ENCODE peak calls at places on chromosomes 2 and 18, in four cellular contexts. E is IMR-90, I is cardiac fibroblast, F is NB4. A is an unnamed sample.

GRCh38 chr2:4604767-4605166 is 901.4 kb downstream of the DCDC2C start:
- DNase-seq in E (no peak), I (no peak), F (no peak), A (no peak)

GRCh38 chr2:160254363-160254762 is 54.3 kb upstream of the ITGB6 start:
- DNase-seq in E (no peak), I (no peak), F (no peak), A (no peak)

GRCh38 chr2:205002390-205002789 is 457.1 kb downstream of the PARD3B start:
- DNase-seq in E (no peak), I (no peak), F (no peak), A (peak)

GRCh38 chr2:191245869-191246531 is 796 bp downstream of the MYO1B start:
- DNase-seq in E (peak), I (peak), F (peak), A (peak)

GRCh38 chr2:31070339-31070738 is 67.9 kb downstream of the GALNT14 start:
- DNase-seq in E (no peak), I (no peak), F (no peak), A (no peak)

GRCh38 chr2:201854841-201855240 is 48.5 kb downstream of the CDK15 start:
- DNase-seq in E (peak), I (peak), F (no peak), A (no peak)

GRCh38 chr2:210795506-210795905 is 239.1 kb downstream of the CPS1 start:
- DNase-seq in E (no peak), I (no peak), F (no peak), A (no peak)

GRCh38 chr2:55804535-55804934 is 110.9 kb upstream of the PNPT1 start:
- DNase-seq in E (no peak), I (no peak), F (no peak), A (no peak)

GRCh38 chr2:154489271-154489858 is 209.1 kb upstream of the KCNJ3 start:
- DNase-seq in E (no peak), I (no peak), F (no peak), A (no peak)

GRCh38 chr18:45664824-45665763 is 49.8 kb downstream of the SLC14A2 start:
- DNase-seq in E (peak), I (peak), F (peak), A (peak)

GRCh38 chr18:62044490-62045000 is 142.3 kb downstream of the PIGN start:
- DNase-seq in E (no peak), I (no peak), F (no peak), A (no peak)

GRCh38 chr2:28359222-28360065 is 33.2 kb upstream of the FOSL2 start:
- DNase-seq in E (peak), I (peak), F (peak), A (peak)

GRCh38 chr2:219439518-219439917 is 4.9 kb downstream of the SPEG start:
- DNase-seq in E (no peak), I (no peak), F (no peak), A (no peak)

GRCh38 chr18:23977709-23978483 is 36.7 kb upstream of the TTC39C start:
- DNase-seq in E (peak), I (peak), F (peak), A (peak)

GRCh38 chr2:39875182-39875913 is 96.3 kb upstream of the THUMPD2 start:
- DNase-seq in E (peak), I (peak), F (peak), A (no peak)

GRCh38 chr2:105315314-105315713 is 14.2 kb downstream of the TGFBRAP1 start:
- DNase-seq in E (no peak), I (no peak), F (no peak), A (no peak)

GRCh38 chr2:3130444-3130843 is 247.2 kb downstream of the EIPR1 start:
- DNase-seq in E (no peak), I (no peak), F (no peak), A (no peak)

GRCh38 chr2:122191331-122191730 is 435.9 kb downstream of the TSN start:
- DNase-seq in E (no peak), I (peak), F (peak), A (no peak)

GRCh38 chr2:71743995-71744675 is 290.8 kb downstream of the DYSF start:
- DNase-seq in E (no peak), I (no peak), F (no peak), A (no peak)

GRCh38 chr2:227473019-227473461 is 1.1 kb downstream of the AGFG1 start:
- DNase-seq in E (peak), I (peak), F (no peak), A (no peak)

GRCh38 chr18:58762781-58763171 is 91.5 kb downstream of the MALT1 start:
- DNase-seq in E (no peak), I (no peak), F (peak), A (no peak)

GRCh38 chr2:157806426-157806825 is 69.7 kb downstream of the ACVR1 start:
- DNase-seq in E (no peak), I (no peak), F (no peak), A (no peak)

GRCh38 chr2:160652236-160652635 is 158.6 kb upstream of the RBMS1 start:
- DNase-seq in E (no peak), I (peak), F (peak), A (peak)

GRCh38 chr2:13193075-13193474 is 476.3 kb downstream of the TRIB2 start:
- DNase-seq in E (peak), I (peak), F (peak), A (peak)

GRCh38 chr18:59505311-59505710 is 146.2 kb upstream of the LMAN1 start:
- DNase-seq in E (peak), I (no peak), F (no peak), A (no peak)

GRCh38 chr2:157874997-157875719 is 972 bp downstream of the ACVR1 start:
- DNase-seq in E (peak), I (peak), F (peak), A (no peak)

GRCh38 chr2:201830666-201831065 is 24.3 kb downstream of the CDK15 start:
- DNase-seq in E (no peak), I (no peak), F (peak), A (no peak)

GRCh38 chr2:203722411-203722810 is 16.0 kb downstream of the CD28 start:
- DNase-seq in E (peak), I (peak), F (no peak), A (no peak)

GRCh38 chr2:229910832-229911412 is 10.9 kb downstream of the TRIP12 start:
- DNase-seq in E (no peak), I (peak), F (peak), A (no peak)

GRCh38 chr2:229910147-229910831 is 11.5 kb downstream of the TRIP12 start:
- DNase-seq in E (no peak), I (no peak), F (no peak), A (no peak)

GRCh38 chr2:229909090-229909489 is 12.7 kb downstream of the TRIP12 start:
- DNase-seq in E (no peak), I (peak), F (no peak), A (no peak)

GRCh38 chr2:229901819-229902218 is 20.0 kb downstream of the TRIP12 start:
- DNase-seq in E (peak), I (peak), F (peak), A (no peak)

GRCh38 chr2:229905601-229906000 is 16.2 kb downstream of the TRIP12 start:
- DNase-seq in E (no peak), I (no peak), F (peak), A (no peak)
- H3K4me3 ChIP-seq in E (no peak), I (no peak), F (no peak), A (no peak)

GRCh38 chr2:217939220-217939619 is 63.6 kb downstream of the TNS1 start:
- DNase-seq in E (no peak), I (no peak), F (no peak), A (no peak)

GRCh38 chr2:217935901-217936684 is 66.7 kb downstream of the TNS1 start:
- DNase-seq in E (peak), I (no peak), F (no peak), A (no peak)

GRCh38 chr2:217938038-217938437 is 64.8 kb downstream of the TNS1 start:
- DNase-seq in E (no peak), I (no peak), F (no peak), A (no peak)

GRCh38 chr2:217936952-217937351 is 65.8 kb downstream of the TNS1 start:
- DNase-seq in E (no peak), I (no peak), F (no peak), A (no peak)

GRCh38 chr2:217937446-217937845 is 65.3 kb downstream of the TNS1 start:
- DNase-seq in E (no peak), I (no peak), F (no peak), A (no peak)
- H3K4me3 ChIP-seq in E (no peak), I (no peak), F (no peak), A (no peak)

DNA sequence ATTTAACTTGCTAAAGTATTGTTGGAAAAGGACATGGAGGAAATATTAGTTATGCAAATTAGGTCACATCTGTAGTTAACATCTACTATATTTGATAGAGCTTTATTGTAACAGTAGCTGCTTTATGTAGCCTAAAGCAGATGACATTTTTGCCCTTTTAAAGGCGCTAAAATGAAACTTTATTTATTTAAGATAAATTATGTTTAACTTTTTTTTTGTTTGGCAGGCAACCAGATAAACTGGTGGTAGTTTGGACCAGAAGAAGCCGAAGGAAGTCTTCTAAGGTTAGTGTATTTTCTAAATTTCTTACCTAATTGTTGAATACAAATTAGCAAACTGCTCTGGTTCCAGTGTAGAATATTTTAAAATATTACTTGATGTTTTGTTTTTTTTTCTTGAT is 41.7 kb downstream of the EHBP1 start:
- DNase-seq in E (no peak), I (no peak), F (no peak), A (no peak)
- H3K4me3 ChIP-seq in E (no peak), I (no peak), F (no peak), A (no peak)

DNA sequence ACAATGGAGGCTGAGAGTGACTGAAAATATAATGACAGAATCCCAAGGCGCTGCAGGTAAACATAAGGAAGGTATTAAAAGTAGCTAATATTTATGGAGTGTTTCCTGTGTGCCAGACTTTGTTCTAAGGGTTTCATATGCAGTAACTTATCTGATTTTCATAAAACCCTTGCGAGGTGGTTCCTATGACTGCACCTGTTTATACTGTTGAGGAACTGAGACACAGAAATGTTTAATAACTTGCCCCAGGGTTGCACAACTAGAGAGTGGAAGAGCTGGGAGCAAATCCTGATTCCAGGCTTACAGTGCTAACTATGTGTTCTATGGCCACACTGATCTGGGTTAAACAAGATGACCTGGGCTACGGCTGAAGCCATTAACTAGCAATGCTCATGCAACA is 2.4 kb downstream of the SP110 start:
- DNase-seq in E (no peak), I (no peak), F (no peak), A (no peak)
- H3K4me3 ChIP-seq in E (no peak), I (no peak), F (no peak), A (no peak)

GRCh38 chr2:15942711-15943345 is 2.5 kb downstream of the MYCN start:
- DNase-seq in E (no peak), I (no peak), F (no peak), A (no peak)
- H3K4me3 ChIP-seq in E (no peak), I (no peak), F (no peak), A (peak)

DNA sequence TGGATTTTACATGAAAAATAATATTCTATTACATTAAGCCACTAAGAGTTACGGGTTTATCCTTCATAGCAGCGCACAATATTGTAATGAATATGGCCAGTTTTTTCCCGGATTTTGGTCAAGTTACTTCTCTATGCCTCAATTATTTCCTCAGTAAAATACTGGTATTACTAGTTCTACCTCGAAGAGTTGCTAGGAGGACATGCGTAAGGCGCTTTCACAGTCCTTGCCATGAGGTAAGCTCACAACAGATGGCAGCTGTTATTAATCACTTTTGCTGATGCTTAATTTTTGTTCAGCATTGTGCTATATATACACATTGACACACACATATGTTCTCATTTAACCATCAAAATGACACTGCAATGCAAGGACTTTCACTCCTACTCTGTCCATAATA is 101.5 kb downstream of the SCG2 start:
- DNase-seq in E (no peak), I (no peak), F (no peak), A (no peak)
- H3K4me3 ChIP-seq in E (no peak), I (no peak), F (no peak), A (no peak)

GRCh38 chr2:47226124-47227040 is 71.3 kb upstream of the STPG4 start:
- DNase-seq in E (peak), I (peak), F (no peak), A (no peak)
- H3K4me3 ChIP-seq in E (no peak), I (no peak), F (no peak), A (no peak)

GRCh38 chr2:60299179-60299578 is 254.3 kb downstream of the BCL11A start:
- DNase-seq in E (no peak), I (no peak), F (no peak), A (no peak)

GRCh38 chr2:60294901-60295590 is 258.4 kb downstream of the BCL11A start:
- DNase-seq in E (no peak), I (no peak), F (no peak), A (no peak)

GRCh38 chr2:60297296-60298010 is 256.0 kb downstream of the BCL11A start:
- DNase-seq in E (no peak), I (no peak), F (no peak), A (no peak)

GRCh38 chr2:60295591-60295962 is 257.9 kb downstream of the BCL11A start:
- DNase-seq in E (no peak), I (no peak), F (no peak), A (no peak)

DNA sequence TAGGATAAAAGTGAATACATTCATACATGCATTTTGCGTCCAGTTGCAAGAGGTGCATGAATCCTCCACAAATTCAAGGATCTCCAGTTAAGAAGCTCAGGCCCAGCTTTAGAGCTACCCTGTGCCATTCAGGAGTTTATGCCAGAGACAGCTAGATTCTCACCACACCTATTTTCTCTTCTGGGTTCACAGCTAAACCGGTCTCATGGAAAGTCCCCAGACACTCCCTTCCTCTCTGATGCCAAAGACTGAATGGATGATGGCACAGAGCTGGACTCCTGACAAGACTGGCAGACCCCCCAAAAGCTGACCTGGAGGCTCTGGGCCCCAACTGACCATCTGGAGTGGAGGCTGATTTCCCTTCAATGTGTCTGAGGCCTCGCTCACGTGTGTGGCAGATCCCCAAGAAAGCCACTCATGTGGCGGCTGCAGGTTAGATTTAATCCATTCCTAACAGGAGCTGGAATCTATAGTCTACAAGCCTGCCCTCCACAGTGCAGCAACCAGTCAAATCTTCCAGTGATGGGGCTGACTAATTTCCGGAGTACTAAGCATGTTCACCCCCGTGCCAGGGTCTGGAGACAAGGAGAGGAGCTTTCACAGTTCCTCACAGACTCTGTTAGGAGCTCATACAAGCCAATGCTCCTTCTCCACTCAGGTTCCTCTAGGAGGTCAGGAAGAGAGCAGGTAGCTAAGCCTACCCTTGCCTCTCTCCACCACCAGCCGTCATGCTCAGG is 257.1 kb downstream of the BCL11A start:
- DNase-seq in E (no peak), I (no peak), F (no peak), A (no peak)
- H3K4me3 ChIP-seq in E (no peak), I (no peak), F (no peak), A (no peak)